ENCODE peak calls at places on chromosomes 5 and 9, in seven cellular contexts. One of them, this sample, is unnamed.

GRCh38 chr5:170757182-170757601 is 26.3 kb upstream of the GABRP start:
- DNase-seq in Right ventricle myocardium superior: no peak
- DNase-seq in H9: no peak
- DNase-seq in endothelial cell: no peak
- DNase-seq in NCI-H748 treated with DMSO at 0.1 percent for 48 hours: no peak
- DNase-seq in NCI-H2029: no peak
- DNase-seq in Panc1: no peak
- DNase-seq in this sample: peak

GRCh38 chr9:22124263-22125011 is 115.3 kb upstream of the CDKN2B start:
- DNase-seq in endothelial cell: no peak
- DNase-seq in Right ventricle myocardium superior: no peak
- DNase-seq in NCI-H2029: peak
- DNase-seq in H9: no peak
- DNase-seq in Panc1: no peak
- DNase-seq in NCI-H748 treated with DMSO at 0.1 percent for 48 hours: no peak
- DNase-seq in this sample: no peak

GRCh38 chr9:26727471-26727870 is 165.1 kb downstream of the CAAP1 start:
- DNase-seq in NCI-H748 treated with DMSO at 0.1 percent for 48 hours: no peak
- DNase-seq in Panc1: no peak
- DNase-seq in endothelial cell: no peak
- DNase-seq in Right ventricle myocardium superior: no peak
- DNase-seq in NCI-H2029: no peak
- DNase-seq in H9: no peak
- DNase-seq in this sample: no peak

GRCh38 chr5:176781638-176782570 is 28.5 kb upstream of the UNC5A start:
- DNase-seq in Right ventricle myocardium superior: no peak
- DNase-seq in endothelial cell: no peak
- DNase-seq in NCI-H748 treated with DMSO at 0.1 percent for 48 hours: no peak
- DNase-seq in H9: peak
- DNase-seq in NCI-H2029: peak
- DNase-seq in Panc1: no peak
- DNase-seq in this sample: no peak

GRCh38 chr5:73948289-73948688 is 322.3 kb downstream of the ARHGEF28 start:
- DNase-seq in Right ventricle myocardium superior: no peak
- DNase-seq in H9: no peak
- DNase-seq in NCI-H748 treated with DMSO at 0.1 percent for 48 hours: no peak
- DNase-seq in Panc1: no peak
- DNase-seq in NCI-H2029: no peak
- DNase-seq in endothelial cell: no peak
- DNase-seq in this sample: no peak

GRCh38 chr5:153629496-153629895 is 139.0 kb downstream of the GRIA1 start:
- DNase-seq in NCI-H748 treated with DMSO at 0.1 percent for 48 hours: no peak
- DNase-seq in endothelial cell: no peak
- DNase-seq in H9: no peak
- DNase-seq in NCI-H2029: no peak
- DNase-seq in Panc1: no peak
- DNase-seq in Right ventricle myocardium superior: no peak
- DNase-seq in this sample: peak

GRCh38 chr5:21919417-21920022 is 933.6 kb downstream of the CDH12 start:
- DNase-seq in H9: peak
- DNase-seq in endothelial cell: peak
- DNase-seq in NCI-H748 treated with DMSO at 0.1 percent for 48 hours: peak
- DNase-seq in NCI-H2029: peak
- DNase-seq in Panc1: peak
- DNase-seq in Right ventricle myocardium superior: no peak
- DNase-seq in this sample: peak

GRCh38 chr9:28212979-28213378 is 639.7 kb upstream of the C9orf72 start:
- DNase-seq in endothelial cell: no peak
- DNase-seq in H9: no peak
- DNase-seq in Panc1: peak
- DNase-seq in NCI-H2029: no peak
- DNase-seq in Right ventricle myocardium superior: no peak
- DNase-seq in NCI-H748 treated with DMSO at 0.1 percent for 48 hours: no peak
- DNase-seq in this sample: peak

GRCh38 chr9:113454914-113455761 is 8.4 kb upstream of the RGS3 start:
- DNase-seq in NCI-H2029: peak
- DNase-seq in NCI-H748 treated with DMSO at 0.1 percent for 48 hours: no peak
- DNase-seq in H9: no peak
- DNase-seq in Right ventricle myocardium superior: peak
- DNase-seq in endothelial cell: no peak
- DNase-seq in Panc1: no peak
- DNase-seq in this sample: peak

GRCh38 chr5:180785151-180785781 is 17.3 kb downstream of the MGAT1 start:
- DNase-seq in endothelial cell: no peak
- DNase-seq in H9: no peak
- DNase-seq in NCI-H2029: no peak
- DNase-seq in NCI-H748 treated with DMSO at 0.1 percent for 48 hours: no peak
- DNase-seq in Right ventricle myocardium superior: no peak
- DNase-seq in Panc1: no peak
- DNase-seq in this sample: no peak

GRCh38 chr5:1261643-1262042 is 33.2 kb downstream of the TERT start:
- DNase-seq in Right ventricle myocardium superior: no peak
- DNase-seq in endothelial cell: no peak
- DNase-seq in H9: no peak
- DNase-seq in NCI-H2029: no peak
- DNase-seq in NCI-H748 treated with DMSO at 0.1 percent for 48 hours: no peak
- DNase-seq in Panc1: no peak
- DNase-seq in this sample: no peak

GRCh38 chr5:178524093-178524882 is 65.9 kb downstream of the COL23A1 start:
- DNase-seq in Right ventricle myocardium superior: no peak
- DNase-seq in NCI-H2029: no peak
- DNase-seq in H9: no peak
- DNase-seq in endothelial cell: no peak
- DNase-seq in NCI-H748 treated with DMSO at 0.1 percent for 48 hours: no peak
- DNase-seq in Panc1: no peak
- DNase-seq in this sample: no peak

GRCh38 chr5:78745985-78746384 is 97.4 kb upstream of the LHFPL2 start:
- DNase-seq in NCI-H2029: no peak
- DNase-seq in H9: no peak
- DNase-seq in Right ventricle myocardium superior: no peak
- DNase-seq in NCI-H748 treated with DMSO at 0.1 percent for 48 hours: no peak
- DNase-seq in endothelial cell: no peak
- DNase-seq in Panc1: no peak
- DNase-seq in this sample: no peak

GRCh38 chr9:13354733-13355132 is 75.2 kb upstream of the MPDZ start:
- DNase-seq in NCI-H748 treated with DMSO at 0.1 percent for 48 hours: peak
- DNase-seq in endothelial cell: no peak
- DNase-seq in H9: no peak
- DNase-seq in Right ventricle myocardium superior: no peak
- DNase-seq in Panc1: no peak
- DNase-seq in NCI-H2029: peak
- DNase-seq in this sample: no peak

GRCh38 chr5:35776757-35777156 is 79.9 kb upstream of the IL7R start:
- DNase-seq in NCI-H748 treated with DMSO at 0.1 percent for 48 hours: no peak
- DNase-seq in Panc1: no peak
- DNase-seq in endothelial cell: no peak
- DNase-seq in Right ventricle myocardium superior: no peak
- DNase-seq in H9: no peak
- DNase-seq in NCI-H2029: no peak
- DNase-seq in this sample: no peak

GRCh38 chr9:92432350-92432749 is 8.1 kb upstream of the OMD start:
- DNase-seq in Panc1: no peak
- DNase-seq in NCI-H748 treated with DMSO at 0.1 percent for 48 hours: no peak
- DNase-seq in H9: no peak
- DNase-seq in Right ventricle myocardium superior: no peak
- DNase-seq in NCI-H2029: no peak
- DNase-seq in endothelial cell: no peak
- DNase-seq in this sample: no peak

GRCh38 chr9:6598249-6598725 is 47.2 kb downstream of the GLDC start:
- DNase-seq in Panc1: no peak
- DNase-seq in H9: no peak
- DNase-seq in NCI-H748 treated with DMSO at 0.1 percent for 48 hours: no peak
- DNase-seq in Right ventricle myocardium superior: no peak
- DNase-seq in endothelial cell: no peak
- DNase-seq in NCI-H2029: no peak
- DNase-seq in this sample: no peak